ENCODE peak calls at places on chromosomes 6 and 20, in ten cellular contexts. One of them, this sample, is unnamed.
A peak's percentile ranks its signal among the peaks of the same experiment; 100 is the strongest.

GRCh38 chr6:97396880-97397279 is 113.9 kb upstream of the MMS22L start:
- DNase-seq in brain microvascular endothelial cell: no peak
- DNase-seq in A549: no peak
- DNase-seq in MM.1S: no peak
- DNase-seq in lung: no peak
- DNase-seq in naive thymus-derived CD4-positive, alpha-beta T cell: no peak
- DNase-seq in SJCRH30: no peak
- DNase-seq in SJSA1: no peak
- DNase-seq in adrenal gland: no peak
- DNase-seq in fibroblast of lung: no peak
- DNase-seq in this sample: no peak

GRCh38 chr6:121436966-121437756 is 1.7 kb downstream of the GJA1 start:
- DNase-seq in brain microvascular endothelial cell: peak; percentile 48
- DNase-seq in A549: peak; percentile 14
- DNase-seq in MM.1S: peak; percentile 23
- DNase-seq in lung: peak; percentile 44
- DNase-seq in naive thymus-derived CD4-positive, alpha-beta T cell: peak; percentile 14
- DNase-seq in SJCRH30: peak; percentile 17
- DNase-seq in SJSA1: peak; percentile 67
- DNase-seq in adrenal gland: peak; percentile 58
- DNase-seq in fibroblast of lung: peak; percentile 68
- DNase-seq in this sample: no peak

GRCh38 chr6:53300656-53301551 is 47.8 kb downstream of the ELOVL5 start:
- DNase-seq in brain microvascular endothelial cell: no peak
- DNase-seq in A549: no peak
- DNase-seq in MM.1S: no peak
- DNase-seq in lung: peak; percentile 38
- DNase-seq in naive thymus-derived CD4-positive, alpha-beta T cell: no peak
- DNase-seq in SJCRH30: peak; percentile 55
- DNase-seq in SJSA1: no peak
- DNase-seq in adrenal gland: peak; percentile 51
- DNase-seq in fibroblast of lung: peak; percentile 82
- DNase-seq in this sample: no peak

GRCh38 chr6:170026272-170027110 is 264.4 kb downstream of the DLL1 start:
- DNase-seq in brain microvascular endothelial cell: no peak
- DNase-seq in A549: no peak
- DNase-seq in MM.1S: no peak
- DNase-seq in lung: peak; percentile 85
- DNase-seq in naive thymus-derived CD4-positive, alpha-beta T cell: no peak
- DNase-seq in SJCRH30: no peak
- DNase-seq in SJSA1: no peak
- DNase-seq in adrenal gland: no peak
- DNase-seq in fibroblast of lung: no peak
- DNase-seq in this sample: peak; percentile 64

GRCh38 chr6:152309648-152310047 is 327.5 kb downstream of the SYNE1 start:
- DNase-seq in brain microvascular endothelial cell: no peak
- DNase-seq in A549: no peak
- DNase-seq in MM.1S: peak; percentile 12
- DNase-seq in lung: no peak
- DNase-seq in naive thymus-derived CD4-positive, alpha-beta T cell: peak; percentile 73
- DNase-seq in SJCRH30: no peak
- DNase-seq in SJSA1: no peak
- DNase-seq in adrenal gland: no peak
- DNase-seq in fibroblast of lung: peak; percentile 69
- DNase-seq in this sample: no peak

GRCh38 chr20:61847986-61848385 is 217.7 kb downstream of the TAF4 start:
- DNase-seq in brain microvascular endothelial cell: no peak
- DNase-seq in A549: no peak
- DNase-seq in MM.1S: no peak
- DNase-seq in lung: no peak
- DNase-seq in naive thymus-derived CD4-positive, alpha-beta T cell: no peak
- DNase-seq in SJCRH30: no peak
- DNase-seq in SJSA1: no peak
- DNase-seq in adrenal gland: no peak
- DNase-seq in fibroblast of lung: no peak
- DNase-seq in this sample: no peak

GRCh38 chr6:77474973-77475372 is 11.7 kb upstream of the HTR1B start:
- DNase-seq in brain microvascular endothelial cell: no peak
- DNase-seq in A549: no peak
- DNase-seq in MM.1S: no peak
- DNase-seq in lung: no peak
- DNase-seq in naive thymus-derived CD4-positive, alpha-beta T cell: no peak
- DNase-seq in SJCRH30: no peak
- DNase-seq in SJSA1: no peak
- DNase-seq in adrenal gland: no peak
- DNase-seq in fibroblast of lung: no peak
- DNase-seq in this sample: no peak

GRCh38 chr6:31728767-31729514 is at the start of gene DDAH2:
- DNase-seq in brain microvascular endothelial cell: no peak
- DNase-seq in A549: no peak
- DNase-seq in MM.1S: no peak
- DNase-seq in lung: no peak
- DNase-seq in naive thymus-derived CD4-positive, alpha-beta T cell: no peak
- DNase-seq in SJCRH30: no peak
- DNase-seq in SJSA1: no peak
- DNase-seq in adrenal gland: peak; percentile 47
- DNase-seq in fibroblast of lung: no peak
- DNase-seq in this sample: no peak

GRCh38 chr6:70843328-70843918 is 113.4 kb downstream of the B3GAT2 start:
- DNase-seq in brain microvascular endothelial cell: no peak
- DNase-seq in A549: no peak
- DNase-seq in MM.1S: no peak
- DNase-seq in lung: no peak
- DNase-seq in naive thymus-derived CD4-positive, alpha-beta T cell: no peak
- DNase-seq in SJCRH30: no peak
- DNase-seq in SJSA1: no peak
- DNase-seq in adrenal gland: no peak
- DNase-seq in fibroblast of lung: no peak
- DNase-seq in this sample: no peak

GRCh38 chr20:33278700-33279099 is 4.3 kb upstream of the BPIFB1 start:
- DNase-seq in brain microvascular endothelial cell: no peak
- DNase-seq in A549: no peak
- DNase-seq in MM.1S: no peak
- DNase-seq in lung: no peak
- DNase-seq in naive thymus-derived CD4-positive, alpha-beta T cell: no peak
- DNase-seq in SJCRH30: no peak
- DNase-seq in SJSA1: no peak
- DNase-seq in adrenal gland: no peak
- DNase-seq in fibroblast of lung: no peak
- DNase-seq in this sample: no peak

GRCh38 chr6:140597181-140597580 is 1222.7 kb upstream of the CITED2 start:
- DNase-seq in brain microvascular endothelial cell: no peak
- DNase-seq in A549: no peak
- DNase-seq in MM.1S: no peak
- DNase-seq in lung: no peak
- DNase-seq in naive thymus-derived CD4-positive, alpha-beta T cell: no peak
- DNase-seq in SJCRH30: no peak
- DNase-seq in SJSA1: no peak
- DNase-seq in adrenal gland: no peak
- DNase-seq in fibroblast of lung: peak; percentile 36
- DNase-seq in this sample: no peak

GRCh38 chr6:40587240-40588069 is at the start of gene LRFN2:
- DNase-seq in brain microvascular endothelial cell: peak; percentile 45
- DNase-seq in A549: peak; percentile 39
- DNase-seq in MM.1S: peak; percentile 74
- DNase-seq in lung: peak; percentile 70
- DNase-seq in naive thymus-derived CD4-positive, alpha-beta T cell: peak; percentile 53
- DNase-seq in SJCRH30: no peak
- DNase-seq in SJSA1: peak; percentile 41
- DNase-seq in adrenal gland: peak; percentile 78
- DNase-seq in fibroblast of lung: peak; percentile 69
- DNase-seq in this sample: peak; percentile 14

GRCh38 chr6:21871831-21872230 is 278.3 kb downstream of the SOX4 start:
- DNase-seq in brain microvascular endothelial cell: no peak
- DNase-seq in A549: no peak
- DNase-seq in MM.1S: no peak
- DNase-seq in lung: no peak
- DNase-seq in naive thymus-derived CD4-positive, alpha-beta T cell: no peak
- DNase-seq in SJCRH30: no peak
- DNase-seq in SJSA1: no peak
- DNase-seq in adrenal gland: no peak
- DNase-seq in fibroblast of lung: no peak
- DNase-seq in this sample: no peak

GRCh38 chr6:133131621-133132020 is 109.5 kb upstream of the EYA4 start:
- DNase-seq in brain microvascular endothelial cell: no peak
- DNase-seq in A549: no peak
- DNase-seq in MM.1S: no peak
- DNase-seq in lung: no peak
- DNase-seq in naive thymus-derived CD4-positive, alpha-beta T cell: no peak
- DNase-seq in SJCRH30: peak; percentile 83
- DNase-seq in SJSA1: no peak
- DNase-seq in adrenal gland: peak; percentile 55
- DNase-seq in fibroblast of lung: no peak
- DNase-seq in this sample: no peak

GRCh38 chr6:45377041-45377554 is 636 bp downstream of the SUPT3H start:
- DNase-seq in brain microvascular endothelial cell: no peak
- DNase-seq in A549: no peak
- DNase-seq in MM.1S: peak; percentile 17
- DNase-seq in lung: no peak
- DNase-seq in naive thymus-derived CD4-positive, alpha-beta T cell: no peak
- DNase-seq in SJCRH30: no peak
- DNase-seq in SJSA1: no peak
- DNase-seq in adrenal gland: no peak
- DNase-seq in fibroblast of lung: peak; percentile 15
- DNase-seq in this sample: no peak

GRCh38 chr6:118804091-118804490 is 89.9 kb upstream of the ASF1A start:
- DNase-seq in brain microvascular endothelial cell: no peak
- DNase-seq in A549: no peak
- DNase-seq in MM.1S: no peak
- DNase-seq in lung: no peak
- DNase-seq in naive thymus-derived CD4-positive, alpha-beta T cell: no peak
- DNase-seq in SJCRH30: no peak
- DNase-seq in SJSA1: no peak
- DNase-seq in adrenal gland: no peak
- DNase-seq in fibroblast of lung: peak; percentile 28
- DNase-seq in this sample: no peak

GRCh38 chr6:118801257-118801656 is 92.7 kb upstream of the ASF1A start:
- DNase-seq in brain microvascular endothelial cell: no peak
- DNase-seq in A549: no peak
- DNase-seq in MM.1S: no peak
- DNase-seq in lung: no peak
- DNase-seq in naive thymus-derived CD4-positive, alpha-beta T cell: no peak
- DNase-seq in SJCRH30: no peak
- DNase-seq in SJSA1: no peak
- DNase-seq in adrenal gland: no peak
- DNase-seq in fibroblast of lung: no peak
- DNase-seq in this sample: no peak

GRCh38 chr6:118800394-118801071 is 93.4 kb upstream of the ASF1A start:
- DNase-seq in brain microvascular endothelial cell: peak; percentile 91
- DNase-seq in A549: peak; percentile 64
- DNase-seq in MM.1S: peak; percentile 82
- DNase-seq in lung: peak; percentile 78
- DNase-seq in naive thymus-derived CD4-positive, alpha-beta T cell: peak; percentile 86
- DNase-seq in SJCRH30: peak; percentile 86
- DNase-seq in SJSA1: peak; percentile 55
- DNase-seq in adrenal gland: peak; percentile 87
- DNase-seq in fibroblast of lung: peak; percentile 77
- DNase-seq in this sample: peak; percentile 26

GRCh38 chr6:118799826-118800225 is 94.1 kb upstream of the ASF1A start:
- DNase-seq in brain microvascular endothelial cell: no peak
- DNase-seq in A549: no peak
- DNase-seq in MM.1S: no peak
- DNase-seq in lung: no peak
- DNase-seq in naive thymus-derived CD4-positive, alpha-beta T cell: no peak
- DNase-seq in SJCRH30: no peak
- DNase-seq in SJSA1: no peak
- DNase-seq in adrenal gland: no peak
- DNase-seq in fibroblast of lung: no peak
- DNase-seq in this sample: no peak
- H3K27ac ChIP-seq in brain microvascular endothelial cell: no peak overlapping the region
- H3K27ac ChIP-seq in A549: no peak overlapping the region
- H3K27ac ChIP-seq in MM.1S: no peak overlapping the region
- H3K27ac ChIP-seq in lung: no peak overlapping the region
- H3K27ac ChIP-seq in naive thymus-derived CD4-positive, alpha-beta T cell: no peak overlapping the region
- H3K27ac ChIP-seq in SJCRH30: no peak overlapping the region
- H3K27ac ChIP-seq in SJSA1: no peak overlapping the region
- H3K27ac ChIP-seq in adrenal gland: no peak overlapping the region
- H3K27ac ChIP-seq in fibroblast of lung: no peak overlapping the region
- H3K27ac ChIP-seq in this sample: no peak overlapping the region

GRCh38 chr20:57704245-57704644 is 5.6 kb downstream of the PMEPA1 start:
- DNase-seq in brain microvascular endothelial cell: no peak
- DNase-seq in A549: no peak
- DNase-seq in MM.1S: no peak
- DNase-seq in lung: no peak
- DNase-seq in naive thymus-derived CD4-positive, alpha-beta T cell: no peak
- DNase-seq in SJCRH30: no peak
- DNase-seq in SJSA1: no peak
- DNase-seq in adrenal gland: no peak
- DNase-seq in fibroblast of lung: no peak
- DNase-seq in this sample: no peak
- H3K27ac ChIP-seq in brain microvascular endothelial cell: no peak overlapping the region
- H3K27ac ChIP-seq in A549: peak overlapping the region; percentile 98
- H3K27ac ChIP-seq in MM.1S: no peak overlapping the region
- H3K27ac ChIP-seq in lung: no peak overlapping the region
- H3K27ac ChIP-seq in naive thymus-derived CD4-positive, alpha-beta T cell: no peak overlapping the region
- H3K27ac ChIP-seq in SJCRH30: no peak overlapping the region
- H3K27ac ChIP-seq in SJSA1: no peak overlapping the region
- H3K27ac ChIP-seq in adrenal gland: no peak overlapping the region
- H3K27ac ChIP-seq in fibroblast of lung: no peak overlapping the region
- H3K27ac ChIP-seq in this sample: peak overlapping the region; percentile 99

DNA sequence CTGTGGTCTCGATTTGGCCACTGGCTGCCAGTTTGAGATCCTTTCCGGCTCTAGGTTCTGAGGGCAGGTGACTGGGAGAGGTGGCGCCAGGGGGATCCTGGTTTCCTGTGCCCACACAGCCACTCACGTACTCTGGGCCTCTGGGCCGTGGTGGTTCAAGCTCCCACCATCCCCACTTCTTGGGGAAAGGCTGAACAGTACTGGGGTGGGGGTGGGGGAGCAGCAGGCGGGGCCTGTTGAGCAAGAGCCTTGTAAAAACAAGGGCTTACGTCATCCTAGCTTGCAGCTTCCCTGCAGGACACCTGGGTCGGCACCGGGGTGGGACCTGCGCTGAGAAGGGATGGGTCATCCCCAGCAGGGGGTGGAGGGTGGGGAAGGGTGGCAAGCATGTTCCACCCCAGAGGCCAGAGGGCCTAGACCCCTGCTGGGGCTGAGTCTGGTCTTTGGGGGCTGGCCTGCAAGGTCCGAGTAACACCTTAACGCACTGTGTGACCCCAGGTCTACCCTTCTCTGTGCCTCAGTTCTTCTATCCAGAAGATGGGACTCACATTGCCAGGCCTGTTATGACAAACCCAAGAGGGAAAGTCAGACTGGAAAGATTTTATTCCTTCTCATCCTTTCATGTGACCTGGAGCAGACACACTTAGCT is 3.1 kb upstream of the CEBPB start:
- DNase-seq in brain microvascular endothelial cell: peak; percentile 42
- DNase-seq in A549: no peak
- DNase-seq in MM.1S: no peak
- DNase-seq in lung: peak; percentile 48
- DNase-seq in naive thymus-derived CD4-positive, alpha-beta T cell: no peak
- DNase-seq in SJCRH30: no peak
- DNase-seq in SJSA1: no peak
- DNase-seq in adrenal gland: peak; percentile 60
- DNase-seq in fibroblast of lung: peak; percentile 62
- DNase-seq in this sample: no peak
- H3K27ac ChIP-seq in brain microvascular endothelial cell: no peak overlapping the region
- H3K27ac ChIP-seq in A549: peak overlapping the region; percentile 98
- H3K27ac ChIP-seq in MM.1S: no peak overlapping the region
- H3K27ac ChIP-seq in lung: no peak overlapping the region
- H3K27ac ChIP-seq in naive thymus-derived CD4-positive, alpha-beta T cell: no peak overlapping the region
- H3K27ac ChIP-seq in SJCRH30: no peak overlapping the region
- H3K27ac ChIP-seq in SJSA1: no peak overlapping the region
- H3K27ac ChIP-seq in adrenal gland: peak overlapping the region; percentile 17
- H3K27ac ChIP-seq in fibroblast of lung: no peak overlapping the region
- H3K27ac ChIP-seq in this sample: no peak overlapping the region

GRCh38 chr6:2733736-2734480 is 16.8 kb downstream of the MYLK4 start:
- DNase-seq in brain microvascular endothelial cell: no peak
- DNase-seq in A549: no peak
- DNase-seq in MM.1S: no peak
- DNase-seq in lung: no peak
- DNase-seq in naive thymus-derived CD4-positive, alpha-beta T cell: no peak
- DNase-seq in SJCRH30: no peak
- DNase-seq in SJSA1: no peak
- DNase-seq in adrenal gland: no peak
- DNase-seq in fibroblast of lung: no peak
- DNase-seq in this sample: no peak
- H3K27ac ChIP-seq in brain microvascular endothelial cell: no peak overlapping the region
- H3K27ac ChIP-seq in A549: no peak overlapping the region
- H3K27ac ChIP-seq in MM.1S: no peak overlapping the region
- H3K27ac ChIP-seq in lung: peak overlapping the region; percentile 82
- H3K27ac ChIP-seq in naive thymus-derived CD4-positive, alpha-beta T cell: no peak overlapping the region
- H3K27ac ChIP-seq in SJCRH30: no peak overlapping the region
- H3K27ac ChIP-seq in SJSA1: no peak overlapping the region
- H3K27ac ChIP-seq in adrenal gland: no peak overlapping the region
- H3K27ac ChIP-seq in fibroblast of lung: no peak overlapping the region
- H3K27ac ChIP-seq in this sample: no peak overlapping the region